ENCODE peak calls at places on chromosomes 11 and 22, in nine cellular contexts. X, N, K, D, Z, H, L, B and C are unnamed samples.

GRCh38 chr11:132728026-132728425 is 804.3 kb downstream of the OPCML start:
- DNase-seq in H (no peak), K (no peak), B (no peak), D (no peak), N (no peak), L (no peak), X (no peak), Z (no peak), C (no peak)

GRCh38 chr11:32331792-32332191 is 103.5 kb downstream of the WT1 start:
- DNase-seq in H (no peak), L (no peak), N (no peak), Z (no peak), B (no peak), X (no peak), K (no peak), D (no peak), C (no peak)

GRCh38 chr11:67700548-67701262 is 26.3 kb upstream of the ALDH3B2 start:
- DNase-seq in H (no peak), X (no peak), K (no peak), L (no peak), D (no peak), B (no peak), N (no peak), Z (no peak), C (no peak)

GRCh38 chr22:49724893-49725489 is 102.7 kb downstream of the BRD1 start:
- DNase-seq in K (no peak), L (peak; percentile 43), H (peak; percentile 37), N (peak; percentile 37), X (no peak), B (peak; percentile 46), D (peak; percentile 20), Z (peak; percentile 62), C (no peak)

GRCh38 chr11:111819161-111820058 is 52.0 kb downstream of the ALG9 start:
- DNase-seq in B (no peak), X (peak; percentile 30), N (peak; percentile 32), K (no peak), D (peak; percentile 82), Z (peak; percentile 73), H (peak; percentile 41), L (no peak), C (peak; percentile 33)

GRCh38 chr11:45319077-45319476 is 32.9 kb upstream of the SYT13 start:
- DNase-seq in L (no peak), X (no peak), K (no peak), D (no peak), Z (no peak), N (no peak), H (no peak), B (no peak), C (no peak)

GRCh38 chr22:19769393-19769715 is 8.8 kb downstream of the TBX1 start:
- DNase-seq in D (no peak), L (no peak), B (no peak), H (no peak), N (no peak), Z (no peak), X (no peak), K (peak; percentile 41), C (no peak)

GRCh38 chr22:25777870-25778269 is 35.9 kb downstream of the MYO18B start:
- DNase-seq in X (no peak), K (no peak), D (peak; percentile 38), B (no peak), H (peak; percentile 69), Z (peak; percentile 76), N (no peak), L (peak; percentile 17), C (peak; percentile 35)

GRCh38 chr11:130262424-130262823 is 52.3 kb downstream of the ZBTB44 start:
- DNase-seq in B (no peak), Z (no peak), X (no peak), N (no peak), K (no peak), D (no peak), L (no peak), H (no peak), C (no peak)

GRCh38 chr11:72525466-72525865 is 91.1 kb upstream of the CLPB start:
- DNase-seq in Z (no peak), D (no peak), X (no peak), B (no peak), H (no peak), L (no peak), N (no peak), K (no peak), C (no peak)

GRCh38 chr11:69923196-69923595 is 104.0 kb upstream of the FGF3 start:
- DNase-seq in B (no peak), L (no peak), N (no peak), X (no peak), H (no peak), Z (no peak), K (peak; percentile 12), D (no peak), C (no peak)
- H3K4me3 ChIP-seq in B (no peak overlapping the region), L (no peak overlapping the region), N (no peak overlapping the region), X (no peak overlapping the region), H (no peak overlapping the region), Z (no peak overlapping the region), K (no peak overlapping the region), D (no peak overlapping the region), C (no peak overlapping the region)

GRCh38 chr11:118897721-118898310 is 14.1 kb downstream of the CXCR5 start:
- DNase-seq in L (no peak), H (no peak), Z (no peak), K (no peak), X (no peak), B (no peak), D (no peak), N (no peak), C (no peak)
- H3K4me3 ChIP-seq in L (no peak overlapping the region), H (no peak overlapping the region), Z (no peak overlapping the region), K (no peak overlapping the region), X (no peak overlapping the region), B (no peak overlapping the region), D (no peak overlapping the region), N (no peak overlapping the region), C (no peak overlapping the region)

GRCh38 chr11:124398924-124399323 is at the start of gene OR8B3:
- DNase-seq in H (no peak), Z (no peak), K (no peak), B (no peak), N (no peak), L (no peak), D (no peak), X (no peak), C (no peak)

GRCh38 chr11:124405611-124406010 is 6.8 kb upstream of the OR8B3 start:
- DNase-seq in B (no peak), Z (peak; percentile 4), X (no peak), L (no peak), K (no peak), D (no peak), N (no peak), H (no peak), C (no peak)

DNA sequence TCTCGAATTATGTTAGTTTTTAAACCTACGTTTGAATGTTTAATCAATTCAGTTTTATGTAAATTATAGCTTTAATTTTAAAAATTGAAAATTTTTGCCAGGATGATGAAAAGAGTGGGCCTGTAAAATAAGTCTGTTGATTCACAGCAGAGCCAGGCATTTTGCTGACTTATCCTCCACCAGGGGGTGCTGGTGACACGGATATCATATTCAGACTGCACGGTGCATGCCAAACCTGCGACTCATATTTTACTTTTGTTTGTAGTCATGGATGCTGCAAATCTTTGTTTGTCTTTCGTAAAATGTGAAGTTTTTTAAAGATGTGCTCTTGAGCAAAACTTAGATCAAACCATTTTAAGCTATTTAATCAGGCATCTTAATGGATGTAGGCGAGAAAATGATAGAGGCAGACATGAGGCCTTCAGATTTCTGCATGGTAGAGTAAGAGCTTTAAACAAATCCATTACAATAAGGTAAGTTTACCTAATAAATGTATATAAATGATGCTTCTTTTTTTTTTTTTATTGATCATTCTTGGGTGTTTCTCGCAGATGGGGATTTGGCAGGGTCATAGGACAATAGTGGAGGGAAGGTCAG is 3.6 kb upstream of the OR8B3 start:
- DNase-seq in N (peak; percentile 43), D (peak; percentile 55), B (peak; percentile 16), L (peak; percentile 62), K (no peak), Z (peak; percentile 95), H (peak; percentile 92), X (peak; percentile 19), C (peak; percentile 48)
- H3K4me3 ChIP-seq in N (no peak overlapping the region), D (no peak overlapping the region), B (no peak overlapping the region), L (no peak overlapping the region), K (no peak overlapping the region), Z (no peak overlapping the region), H (no peak overlapping the region), X (no peak overlapping the region), C (no peak overlapping the region)

GRCh38 chr11:17354070-17354924 is 2.7 kb downstream of the NCR3LG1 start:
- DNase-seq in D (peak; percentile 65), Z (peak; percentile 85), L (peak; percentile 77), N (peak; percentile 75), X (peak; percentile 77), K (no peak), H (peak; percentile 85), B (no peak), C (peak; percentile 60)
- H3K4me3 ChIP-seq in D (peak overlapping the region; percentile 75), Z (peak overlapping the region; percentile 62), L (peak overlapping the region; percentile 79), N (peak overlapping the region; percentile 70), X (no peak overlapping the region), K (peak overlapping the region; percentile 53), H (peak overlapping the region; percentile 71), B (peak overlapping the region; percentile 81), C (peak overlapping the region; percentile 64)